ENCODE peak calls at places on chromosomes 3 and 15, in nine cellular contexts. I, V, S, H, T, L, W, O and P are unnamed samples. For H3K4me1 and H3K36me3, the result is how much of the 10 kb centered on the place peaks cover.

GRCh38 chr3:127368186-127369032 is 80.6 kb upstream of the PRR20G start:
- DNase-seq in I (no peak), V (no peak), S (no peak), H (no peak), T (no peak), L (no peak), W (peak), O (no peak), P (no peak)

GRCh38 chr3:172039352-172040077 is at the start of gene FNDC3B:
- DNase-seq in I (peak), V (peak), S (peak), H (peak), T (peak), L (peak), W (peak), O (peak), P (peak)

GRCh38 chr3:9879830-9880549 is at the start of gene CIDEC:
- DNase-seq in I (no peak), V (no peak), S (no peak), H (no peak), T (no peak), L (no peak), W (no peak), O (no peak), P (no peak)

GRCh38 chr15:91956026-91956723 is 102.7 kb downstream of the SLCO3A1 start:
- DNase-seq in I (peak), V (no peak), S (no peak), H (no peak), T (peak), L (peak), W (no peak), O (no peak), P (no peak)

GRCh38 chr15:59349715-59350420 is 22.8 kb downstream of the MYO1E start:
- DNase-seq in I (peak), V (no peak), S (no peak), H (no peak), T (peak), L (no peak), W (no peak), O (peak), P (no peak)

GRCh38 chr15:29820802-29821160 is 1.5 kb downstream of the TJP1 start:
- DNase-seq in I (no peak), V (no peak), S (no peak), H (no peak), T (peak), L (no peak), W (no peak), O (no peak), P (no peak)

GRCh38 chr15:92984161-92984560 is 84.0 kb downstream of the CHD2 start:
- DNase-seq in I (no peak), V (no peak), S (no peak), H (no peak), T (no peak), L (no peak), W (no peak), O (no peak), P (no peak)

GRCh38 chr3:195752066-195752465 is 31.3 kb downstream of the MUC20 start:
- DNase-seq in I (no peak), V (no peak), S (no peak), H (no peak), T (no peak), L (no peak), W (no peak), O (no peak), P (no peak)

GRCh38 chr15:85865070-85865684 is 70.5 kb upstream of the KLHL25 start:
- DNase-seq in I (peak), V (peak), S (no peak), H (no peak), T (peak), L (peak), W (no peak), O (peak), P (no peak)

GRCh38 chr3:66858656-66859381 is 139.3 kb upstream of the KBTBD8 start:
- DNase-seq in I (peak), V (no peak), S (no peak), H (no peak), T (no peak), L (no peak), W (no peak), O (no peak), P (no peak)

GRCh38 chr15:29759596-29759995 is 62.7 kb downstream of the TJP1 start:
- DNase-seq in I (no peak), V (no peak), S (no peak), H (no peak), T (no peak), L (no peak), W (no peak), O (no peak), P (no peak)

GRCh38 chr3:169764164-169764452 is 752 bp downstream of the TERC start:
- DNase-seq in I (no peak), V (no peak), S (no peak), H (no peak), T (peak), L (no peak), W (no peak), O (no peak), P (no peak)

GRCh38 chr15:79923068-79923514 is 26.3 kb upstream of the MTHFS start:
- DNase-seq in I (peak), V (peak), S (peak), H (peak), T (peak), L (peak), W (peak), O (peak), P (peak)

GRCh38 chr3:132787616-132788015 is 65.4 kb upstream of the NPHP3 start:
- DNase-seq in I (no peak), V (no peak), S (no peak), H (peak), T (no peak), L (no peak), W (no peak), O (no peak), P (no peak)

GRCh38 chr3:46943237-46944187 is 33.0 kb downstream of the CCDC12 start:
- DNase-seq in I (no peak), V (peak), S (peak), H (no peak), T (no peak), L (no peak), W (no peak), O (peak), P (peak)

GRCh38 chr15:70421197-70421482 is 323.4 kb upstream of the TLE3 start:
- DNase-seq in I (no peak), V (no peak), S (no peak), H (no peak), T (no peak), L (peak), W (no peak), O (no peak), P (no peak)

GRCh38 chr3:56320907-56321306 is 147.4 kb downstream of the ERC2 start:
- DNase-seq in I (no peak), V (no peak), S (no peak), H (no peak), T (no peak), L (no peak), W (no peak), O (no peak), P (no peak)
- H3K4me1 ChIP-seq in I (under half), V (half or more), S (under half), H (under half), T (under half), L (under half), W (under half), O (under half), P (under half)

DNA sequence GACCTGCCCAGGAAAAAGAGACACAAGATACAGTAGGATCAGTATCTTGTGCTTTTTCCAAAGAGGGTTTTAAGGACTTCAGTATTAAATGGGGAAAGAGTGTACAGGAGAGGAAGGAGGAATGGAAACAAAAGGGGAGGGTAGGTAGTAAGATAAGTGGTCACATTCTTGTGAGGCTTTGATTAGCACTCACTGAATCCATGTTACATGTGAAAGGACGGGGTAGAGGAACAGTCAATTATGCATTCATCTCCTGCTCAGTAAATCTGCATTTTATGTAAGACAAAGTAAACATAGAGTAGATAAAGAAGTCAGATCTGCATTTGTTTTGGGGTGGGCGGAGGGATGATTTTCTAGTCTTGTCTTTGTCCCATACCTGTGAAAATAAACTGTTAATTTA is 50.7 kb downstream of the SACM1L start:
- DNase-seq in I (no peak), V (no peak), S (no peak), H (no peak), T (no peak), L (no peak), W (no peak), O (no peak), P (no peak)
- H3K36me3 ChIP-seq in I (half or more), V (half or more), S (under half), H (under half), T (under half), L (under half), W (half or more), O (under half), P (under half)

GRCh38 chr15:82681371-82681770 is 28.3 kb downstream of the AP3B2 start:
- DNase-seq in I (no peak), V (no peak), S (no peak), H (no peak), T (no peak), L (no peak), W (peak), O (no peak), P (no peak)

GRCh38 chr15:82677720-82678323 is 30.7 kb upstream of the CPEB1 start:
- DNase-seq in I (no peak), V (no peak), S (no peak), H (no peak), T (no peak), L (no peak), W (peak), O (no peak), P (no peak)

GRCh38 chr15:82679626-82680199 is 30.0 kb downstream of the AP3B2 start:
- DNase-seq in I (no peak), V (no peak), S (no peak), H (no peak), T (no peak), L (no peak), W (no peak), O (no peak), P (no peak)

GRCh38 chr15:82674873-82675272 is 27.7 kb upstream of the CPEB1 start:
- DNase-seq in I (no peak), V (no peak), S (no peak), H (no peak), T (no peak), L (no peak), W (no peak), O (no peak), P (no peak)

DNA sequence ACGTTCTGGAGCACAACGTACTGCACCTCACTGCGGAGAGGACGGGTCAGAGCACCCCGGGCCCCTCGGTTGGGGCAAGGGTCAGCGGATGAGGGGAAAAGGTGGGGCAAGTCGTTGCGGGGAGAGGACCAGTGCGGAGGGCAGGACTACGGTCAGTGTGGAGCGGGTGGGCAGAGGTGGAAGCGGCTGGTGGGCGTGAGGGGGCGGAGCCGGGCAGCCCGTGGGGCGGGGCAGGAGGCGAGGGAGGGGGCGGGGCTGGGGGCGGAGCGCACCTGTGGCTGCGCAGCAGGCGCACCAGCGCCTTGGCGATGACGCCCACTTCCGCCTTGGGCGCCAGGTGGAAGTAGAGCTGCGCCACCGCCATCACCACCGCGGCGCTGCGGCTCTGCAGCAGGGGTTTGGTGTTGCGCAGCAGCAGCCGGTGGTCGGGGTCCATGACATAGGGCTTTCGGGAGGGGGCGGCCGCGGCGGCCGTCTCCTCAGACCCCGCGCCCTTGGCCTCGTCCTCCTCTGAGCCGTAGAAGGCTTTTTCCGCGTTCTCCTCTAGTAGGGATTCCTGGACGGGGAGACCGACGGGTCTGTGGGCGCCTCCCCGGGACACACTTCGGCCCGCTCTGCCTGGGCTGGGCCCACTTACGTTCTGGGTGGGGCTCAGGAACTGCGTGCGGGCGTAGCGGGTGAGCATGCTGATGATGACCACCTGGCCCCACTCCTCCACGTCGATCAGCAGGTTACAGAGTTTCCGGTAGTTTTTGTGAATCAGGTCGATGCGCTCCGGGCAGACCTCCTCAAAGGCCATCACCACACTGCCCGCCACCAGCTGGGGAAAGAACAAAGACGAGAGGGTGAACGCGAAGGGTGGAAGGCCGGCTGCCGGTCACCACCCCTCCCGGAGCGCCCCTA is 29.2 kb downstream of the AP3B2 start:
- DNase-seq in I (peak), V (peak), S (peak), H (no peak), T (no peak), L (peak), W (peak), O (peak), P (peak)
- TF ChIP-seq CTCF in I (no peak), V (no peak), S (peak), H (no peak), T (no peak), L (no peak), W (peak), O (no peak), P (no peak)

GRCh38 chr3:8749316-8749715 is 15.7 kb downstream of the CAV3 start:
- DNase-seq in I (no peak), V (no peak), S (no peak), H (no peak), T (no peak), L (no peak), W (no peak), O (no peak), P (no peak)

GRCh38 chr3:8755564-8756237 is 13.7 kb downstream of the OXTR start:
- DNase-seq in I (no peak), V (no peak), S (no peak), H (no peak), T (no peak), L (no peak), W (no peak), O (no peak), P (no peak)

GRCh38 chr3:8756671-8757070 is 12.7 kb downstream of the OXTR start:
- DNase-seq in I (no peak), V (no peak), S (no peak), H (no peak), T (peak), L (no peak), W (no peak), O (no peak), P (no peak)

GRCh38 chr3:8755097-8755496 is 14.3 kb downstream of the OXTR start:
- DNase-seq in I (no peak), V (no peak), S (no peak), H (no peak), T (no peak), L (no peak), W (no peak), O (no peak), P (no peak)

DNA sequence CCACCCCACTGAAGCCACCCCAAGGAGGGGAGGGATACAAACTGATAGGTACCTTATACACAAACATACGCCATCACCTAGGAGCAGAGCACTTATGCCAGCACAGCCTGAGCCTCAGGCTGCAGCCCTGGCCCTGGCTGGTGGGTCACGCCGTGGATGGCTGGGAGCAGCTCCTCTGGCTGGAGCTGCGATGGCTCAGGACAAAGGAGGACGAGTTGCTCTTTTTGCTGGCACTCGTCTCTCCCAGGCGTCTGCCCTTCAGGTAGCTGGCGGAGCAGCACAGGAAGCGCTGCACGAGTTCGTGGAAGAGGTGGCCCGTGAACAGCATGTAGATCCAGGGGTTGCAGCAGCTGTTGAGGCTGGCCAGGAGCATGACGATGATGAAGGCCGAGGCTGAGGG is 16.6 kb downstream of the OXTR start:
- DNase-seq in I (no peak), V (no peak), S (no peak), H (no peak), T (no peak), L (no peak), W (no peak), O (no peak), P (no peak)
- H3K4me1 ChIP-seq in I (under half), V (under half), S (under half), H (under half), T (under half), L (under half), W (under half), O (under half), P (under half)